ENCODE peak calls at places on chromosome 15, in six cellular contexts. V is HEK293T; G is activated T-cell treated with anti-CD3 and anti-CD28 coated beads, Interleukin-2, amount 50 U/mL, for 24 hours; F is activated CD8-positive, alpha-beta memory T cell treated with anti-CD3 and anti-CD28 coated beads for 1 hour; P is RWPE1; O is NCI-H1417 treated with DMSO at 0.1 percent for 48 hours. H is an unnamed sample.

GRCh38 chr15:91263632-91264477 is 163.8 kb downstream of the SV2B start:
- DNase-seq in V (no peak), P (peak; percentile 59), F (no peak), O (no peak), G (no peak), H (no peak)

GRCh38 chr15:71802770-71803169 is 7.6 kb upstream of the NR2E3 start:
- DNase-seq in F (no peak), P (no peak), O (no peak), V (no peak), G (peak; percentile 37), H (no peak)

GRCh38 chr15:71443538-71443937 is 328.3 kb downstream of the THSD4 start:
- DNase-seq in F (peak; percentile 8), G (peak; percentile 42), P (peak; percentile 25), V (peak; percentile 47), O (no peak), H (no peak)

GRCh38 chr15:35777016-35777415 is 231.1 kb upstream of the DPH6 start:
- DNase-seq in F (no peak), V (no peak), P (no peak), G (no peak), O (peak; percentile 78), H (no peak)

GRCh38 chr15:45377630-45378148 is 655 bp downstream of the GATM start:
- DNase-seq in O (no peak), G (peak; percentile 35), F (no peak), P (no peak), V (no peak), H (no peak)

GRCh38 chr15:74808840-74809229 is 3.8 kb upstream of the LMAN1L start:
- DNase-seq in O (no peak), F (no peak), P (no peak), G (no peak), V (no peak), H (no peak)

GRCh38 chr15:60021589-60022378 is 17.7 kb downstream of the FOXB1 start:
- DNase-seq in G (no peak), F (no peak), V (no peak), P (no peak), O (no peak), H (no peak)

GRCh38 chr15:66067687-66068086 is 185.9 kb downstream of the MEGF11 start:
- DNase-seq in G (no peak), F (no peak), P (no peak), V (no peak), O (no peak), H (no peak)

GRCh38 chr15:66863382-66864085 is 161.5 kb downstream of the SMAD6 start:
- DNase-seq in V (no peak), G (no peak), O (no peak), F (no peak), P (no peak), H (no peak)

GRCh38 chr15:38074029-38074428 is 139.6 kb downstream of the TMCO5A start:
- DNase-seq in G (no peak), P (no peak), V (no peak), O (no peak), F (no peak), H (no peak)

GRCh38 chr15:56496635-56497034 is 31.7 kb upstream of the MNS1 start:
- DNase-seq in P (peak; percentile 68), V (peak; percentile 42), O (peak; percentile 51), F (no peak), G (no peak), H (no peak)

GRCh38 chr15:79606831-79607355 is 174.8 kb downstream of the MINAR1 start:
- DNase-seq in P (no peak), O (no peak), G (no peak), V (peak; percentile 2), F (no peak), H (no peak)

GRCh38 chr15:66481107-66481856 is 16.3 kb downstream of the SNAPC5 start:
- DNase-seq in P (peak; percentile 90), O (no peak), F (no peak), G (no peak), V (no peak), H (no peak)

GRCh38 chr15:63699391-63699790 is 102.2 kb downstream of the FBXL22 start:
- DNase-seq in G (no peak), F (no peak), P (no peak), O (no peak), V (no peak), H (no peak)

GRCh38 chr15:71790081-71790480 is 20.3 kb upstream of the NR2E3 start:
- DNase-seq in O (no peak), F (no peak), V (no peak), G (no peak), P (peak; percentile 81), H (no peak)

GRCh38 chr15:59594493-59594942 is 17.1 kb upstream of the GCNT3 start:
- DNase-seq in F (no peak), V (no peak), O (no peak), P (peak; percentile 54), G (no peak), H (no peak)

GRCh38 chr15:58309993-58310928 is 121.5 kb upstream of the LIPC start:
- DNase-seq in P (no peak), O (no peak), G (no peak), F (no peak), V (no peak), H (no peak)

GRCh38 chr15:55318588-55319494 is at the start of the genes PIGB and PIGBOS1:
- DNase-seq in O (peak; percentile 22), V (peak; percentile 68), P (peak; percentile 80), F (peak; percentile 59), G (peak; percentile 88), H (peak; percentile 71)

GRCh38 chr15:57510647-57511046 is 81.1 kb upstream of the MYZAP start:
- DNase-seq in G (no peak), F (no peak), O (peak; percentile 15), P (no peak), V (no peak), H (no peak)

GRCh38 chr15:58987036-58987435 is 427 bp upstream of the RNF111 start:
- DNase-seq in O (peak; percentile 47), F (no peak), G (no peak), P (no peak), V (no peak), H (no peak)

GRCh38 chr15:70062321-70062956 is 35.3 kb downstream of the TLE3 start:
- DNase-seq in G (no peak), O (peak; percentile 73), V (peak; percentile 72), P (no peak), F (no peak), H (no peak)

GRCh38 chr15:30974112-30974511 is 17.3 kb downstream of the MTMR10 start:
- DNase-seq in F (no peak), G (no peak), V (no peak), O (no peak), P (no peak), H (no peak)

GRCh38 chr15:69035205-69035917 is 20.9 kb downstream of the NOX5 start:
- DNase-seq in V (peak; percentile 36), F (no peak), P (no peak), O (no peak), G (no peak), H (no peak)

GRCh38 chr15:45521596-45522167 is 873 bp downstream of the SLC30A4 start:
- DNase-seq in V (peak; percentile 6), P (peak; percentile 17), F (no peak), G (no peak), O (no peak), H (no peak)

GRCh38 chr15:100680726-100681125 is 78.3 kb downstream of the ASB7 start:
- DNase-seq in O (no peak), V (no peak), P (no peak), F (no peak), G (no peak), H (no peak)

GRCh38 chr15:100771745-100772144 is 107.9 kb upstream of the ALDH1A3 start:
- DNase-seq in P (no peak), O (no peak), G (no peak), V (no peak), F (no peak), H (no peak)

GRCh38 chr15:67076147-67076843 is 10.9 kb downstream of the SMAD3 start:
- DNase-seq in O (no peak), P (peak; percentile 80), G (peak; percentile 61), V (no peak), F (no peak), H (peak; percentile 56)

GRCh38 chr15:81098884-81099601 is 35.0 kb upstream of the CFAP161 start:
- DNase-seq in V (no peak), F (no peak), G (no peak), O (no peak), P (no peak), H (no peak)

GRCh38 chr15:25251700-25252390 is 187.0 kb downstream of the UBE3A start:
- DNase-seq in P (no peak), G (no peak), F (no peak), V (no peak), O (no peak), H (no peak)